ENCODE peak calls at places on chromosomes 1 and 21, in six cellular contexts. G is A549, O is SK-N-SH, H is GM12878, I is H1, J is HepG2. V is an unnamed sample.

GRCh38 chr1:2104621-2105427 is 54.6 kb downstream of the PRKCZ start:
- DNase-seq in J (peak; percentile 92), G (no peak), I (no peak), H (no peak), O (peak; percentile 67), V (no peak)

GRCh38 chr1:85578321-85579295 is 2.0 kb upstream of the CCN1 start:
- DNase-seq in I (no peak), H (no peak), G (no peak), O (peak; percentile 68), J (peak; percentile 40), V (no peak)

GRCh38 chr1:94855307-94855700 is 35.1 kb downstream of the SLC44A3 start:
- DNase-seq in G (no peak), J (no peak), I (no peak), H (no peak), O (no peak), V (no peak)

GRCh38 chr1:106296431-106296830 is 760.0 kb upstream of the PRMT6 start:
- DNase-seq in H (no peak), G (no peak), I (no peak), J (no peak), O (no peak), V (no peak)

GRCh38 chr21:36813071-36813470 is 114.2 kb downstream of the SIM2 start:
- DNase-seq in O (no peak), J (no peak), I (no peak), G (no peak), H (no peak), V (no peak)

GRCh38 chr21:42079939-42080787 is 9.0 kb downstream of the UMODL1 start:
- DNase-seq in O (no peak), I (no peak), G (no peak), J (no peak), H (no peak), V (no peak)

GRCh38 chr1:237386362-237387143 is 344.6 kb downstream of the RYR2 start:
- DNase-seq in I (no peak), J (peak; percentile 17), G (peak; percentile 15), O (peak; percentile 39), H (no peak), V (peak; percentile 37)

GRCh38 chr1:65166572-65167305 is 18.7 kb downstream of the AK4 start:
- DNase-seq in H (no peak), J (no peak), O (no peak), I (no peak), G (no peak), V (no peak)

GRCh38 chr1:31715873-31716220 is 12.0 kb upstream of the COL16A1 start:
- DNase-seq in H (no peak), G (no peak), J (no peak), I (no peak), O (peak; percentile 38), V (no peak)

GRCh38 chr1:89552481-89553194 is 28.0 kb downstream of the LRRC8B start:
- DNase-seq in J (no peak), H (peak; percentile 36), I (no peak), G (no peak), O (no peak), V (no peak)

GRCh38 chr1:167374014-167374413 is 144.3 kb downstream of the CD247 start:
- DNase-seq in J (no peak), O (peak; percentile 76), H (no peak), I (peak; percentile 9), G (no peak), V (no peak)

GRCh38 chr1:161978011-161978790 is 45.5 kb downstream of the OLFML2B start:
- DNase-seq in G (no peak), O (no peak), I (no peak), J (no peak), H (no peak), V (no peak)

GRCh38 chr1:238487931-238488330 is 597.2 kb upstream of the ZP4 start:
- DNase-seq in G (no peak), J (no peak), O (no peak), H (no peak), I (no peak), V (no peak)

GRCh38 chr1:151847867-151848596 is 5.5 kb downstream of the THEM5 start:
- DNase-seq in G (no peak), O (peak; percentile 84), H (no peak), J (no peak), I (no peak), V (no peak)

GRCh38 chr1:206557636-206558473 is 50.5 kb downstream of the RASSF5 start:
- DNase-seq in O (peak; percentile 45), I (no peak), H (no peak), J (no peak), G (no peak), V (peak; percentile 44)

GRCh38 chr1:246526380-246526779 is 19.3 kb upstream of the SMYD3 start:
- DNase-seq in J (no peak), H (no peak), G (no peak), O (no peak), I (no peak), V (no peak)

GRCh38 chr1:246526915-246527314 is 19.8 kb upstream of the SMYD3 start:
- DNase-seq in G (no peak), H (no peak), J (no peak), I (no peak), O (no peak), V (no peak)

GRCh38 chr1:246530482-246530881 is 23.4 kb upstream of the SMYD3 start:
- DNase-seq in H (no peak), G (no peak), I (no peak), J (no peak), O (no peak), V (no peak)

GRCh38 chr1:246528933-246529731 is 22.1 kb upstream of the SMYD3 start:
- DNase-seq in I (no peak), G (no peak), J (peak; percentile 34), H (no peak), O (no peak), V (no peak)

GRCh38 chr1:246527402-246528088 is 20.5 kb upstream of the SMYD3 start:
- DNase-seq in I (no peak), J (no peak), H (no peak), O (no peak), G (no peak), V (no peak)
- TF ChIP-seq MAX in I (no peak), J (no peak), H (no peak), O (no peak), G (no peak), V (no peak)

GRCh38 chr1:40110389-40110788 is 13.3 kb upstream of the PPT1 start:
- DNase-seq in O (no peak), J (no peak), H (no peak), I (no peak), G (no peak), V (no peak)
- TF ChIP-seq CHD2 in O (no peak), J (no peak), H (no peak), I (no peak), G (no peak), V (no peak)

GRCh38 chr1:33420870-33421775 is 9.8 kb downstream of the PHC2 start:
- DNase-seq in H (no peak), G (no peak), O (no peak), I (no peak), J (no peak), V (no peak)
- TF ChIP-seq MAX in H (no peak), G (no peak), O (no peak), I (no peak), J (no peak), V (no peak)

GRCh38 chr1:172948457-172948856 is 102.3 kb downstream of the TNFSF18 start:
- DNase-seq in H (no peak), J (no peak), O (no peak), G (no peak), I (no peak), V (no peak)
- TF ChIP-seq CHD2 in H (no peak), J (no peak), O (no peak), G (no peak), I (no peak), V (no peak)

V was measured in K562.